ENCODE peak calls at places on chromosomes 4 and X, in four cellular contexts. Y is T-helper 2 cell; T is activated naive CD4-positive, alpha-beta T cell; Q is GM04503. S is an unnamed sample.

GRCh38 chr4:113950207-113950606 is 29.2 kb downstream of the ARSJ start:
- DNase-seq in T (no peak), Y (no peak), Q (no peak), S (no peak)

GRCh38 chr4:5118091-5118786 is 67.0 kb downstream of the STK32B start:
- DNase-seq in Q (no peak), T (no peak), Y (no peak), S (no peak)

GRCh38 chrX:39821709-39822095 is 276.1 kb downstream of the BCOR start:
- DNase-seq in Q (no peak), Y (no peak), T (no peak), S (no peak)

GRCh38 chrX:10619311-10620015 is 922 bp downstream of the MID1 start:
- DNase-seq in Y (no peak), T (no peak), Q (no peak), S (no peak)

GRCh38 chr4:175394213-175394612 is 417.9 kb downstream of the GPM6A start:
- DNase-seq in Q (no peak), Y (no peak), T (no peak), S (no peak)

GRCh38 chr4:93617596-93617995 is 211.0 kb upstream of the ATOH1 start:
- DNase-seq in Y (no peak), Q (no peak), T (no peak), S (no peak)

GRCh38 chr4:4685810-4686209 is 144.0 kb upstream of the STX18 start:
- DNase-seq in Y (no peak), Q (no peak), T (no peak), S (no peak)

GRCh38 chr4:102299708-102300107 is 45.6 kb downstream of the SLC39A8 start:
- DNase-seq in T (no peak), Q (no peak), Y (no peak), S (peak)

GRCh38 chr4:120052840-120053239 is 13.8 kb downstream of the MAD2L1 start:
- DNase-seq in Y (no peak), Q (peak), T (no peak), S (peak)

GRCh38 chr4:145061325-145061920 is 36.6 kb downstream of the ANAPC10 start:
- DNase-seq in Y (no peak), Q (no peak), T (no peak), S (no peak)

GRCh38 chrX:144681501-144681900 is 565.8 kb upstream of the SPANXN1 start:
- DNase-seq in Y (no peak), Q (no peak), T (no peak), S (peak)

GRCh38 chr4:158315706-158316105 is 105.4 kb downstream of the TMEM144 start:
- DNase-seq in Q (peak), Y (no peak), T (no peak), S (peak)

GRCh38 chr4:99180367-99181169 is 36.5 kb upstream of the ADH4 start:
- DNase-seq in Y (no peak), T (no peak), Q (peak), S (peak)

GRCh38 chrX:3526749-3527148 is 180.3 kb upstream of the MXRA5 start:
- DNase-seq in T (no peak), Y (no peak), Q (no peak), S (no peak)

GRCh38 chr4:166143227-166143626 is 270.2 kb downstream of the TLL1 start:
- DNase-seq in Q (no peak), T (no peak), Y (no peak), S (peak)

GRCh38 chr4:112075129-112075753 is 70.0 kb upstream of the FAM241A start:
- DNase-seq in Y (no peak), T (no peak), Q (peak), S (peak)

GRCh38 chr4:45621926-45622325 is 501.9 kb downstream of the GABRG1 start:
- DNase-seq in Q (no peak), Y (no peak), T (no peak), S (peak)

GRCh38 chr4:129218355-129218754 is 122.4 kb downstream of the C4orf33 start:
- DNase-seq in T (no peak), Y (no peak), Q (no peak), S (no peak)

GRCh38 chr4:33831667-33832066 is 2412.6 kb downstream of the ARAP2 start:
- DNase-seq in Y (no peak), Q (peak), T (no peak), S (peak)

GRCh38 chrX:63889001-63889400 is 104.0 kb upstream of the ARHGEF9 start:
- DNase-seq in Y (no peak), T (no peak), Q (peak), S (peak)